ENCODE peak calls at places on chromosomes 5 and 9, in seven cellular contexts. Z, H, R, J, U, G and A are unnamed samples.

GRCh38 chr5:96745844-96746531 is 61.8 kb downstream of the ERAP1 start:
- DNase-seq in H (no peak), J (no peak), U (no peak), Z (no peak), R (no peak), G (no peak), A (no peak)

GRCh38 chr9:96218821-96219614 is 83.0 kb downstream of the HSD17B3 start:
- DNase-seq in R (no peak), J (no peak), G (no peak), H (peak; percentile 78), Z (no peak), U (no peak), A (no peak)

GRCh38 chr5:97162045-97162444 is 19.6 kb upstream of the LIX1 start:
- DNase-seq in Z (no peak), R (no peak), H (no peak), G (peak; percentile 80), J (peak; percentile 74), U (peak; percentile 31), A (no peak)

GRCh38 chr5:144202072-144202471 is 31.4 kb downstream of the KCTD16 start:
- DNase-seq in Z (no peak), H (no peak), G (no peak), J (no peak), U (no peak), R (no peak), A (no peak)

GRCh38 chr5:123206618-123207320 is 117.7 kb downstream of the PRDM6 start:
- DNase-seq in H (no peak), U (no peak), G (no peak), Z (no peak), J (peak; percentile 58), R (no peak), A (no peak)

GRCh38 chr9:89719202-89719601 is 114.4 kb downstream of the GADD45G start:
- DNase-seq in G (peak; percentile 27), J (no peak), U (no peak), H (no peak), R (no peak), Z (no peak), A (no peak)

GRCh38 chr5:127229185-127229889 is 61.3 kb upstream of the MEGF10 start:
- DNase-seq in R (peak; percentile 59), U (peak; percentile 58), G (no peak), J (peak; percentile 62), Z (peak; percentile 93), H (peak; percentile 86), A (peak; percentile 62)

GRCh38 chr5:523658-524441 is 399 bp downstream of the SLC9A3 start:
- DNase-seq in J (peak; percentile 64), Z (no peak), G (no peak), U (no peak), H (no peak), R (no peak), A (no peak)

GRCh38 chr5:61658592-61659008 is 326.5 kb downstream of the ZSWIM6 start:
- DNase-seq in J (peak; percentile 93), U (peak; percentile 79), H (peak; percentile 84), G (peak; percentile 61), R (peak; percentile 82), Z (peak; percentile 94), A (peak; percentile 83)

GRCh38 chr5:22249209-22249608 is 603.9 kb downstream of the CDH12 start:
- DNase-seq in U (no peak), R (no peak), G (no peak), Z (no peak), J (no peak), H (no peak), A (no peak)

GRCh38 chr5:37771731-37772130 is 68.1 kb downstream of the GDNF start:
- DNase-seq in J (no peak), H (no peak), G (peak; percentile 74), Z (no peak), R (no peak), U (no peak), A (peak; percentile 84)

GRCh38 chr9:134328841-134329575 is 2.8 kb downstream of the RXRA start:
- DNase-seq in U (no peak), J (no peak), H (no peak), G (peak; percentile 39), Z (no peak), R (peak; percentile 68), A (no peak)
- TF ChIP-seq CTCF in U (no peak), J (no peak), H (no peak), G (peak; percentile 28), Z (no peak), R (peak; percentile 26), A (no peak)

GRCh38 chr5:78899922-78900362 is 85.2 kb downstream of the ARSB start:
- DNase-seq in J (no peak), G (peak; percentile 57), H (no peak), Z (no peak), R (no peak), U (no peak), A (no peak)
- TF ChIP-seq CTCF in J (peak; percentile 31), G (peak; percentile 77), H (peak; percentile 30), Z (no peak), R (peak; percentile 75), U (no peak), A (peak; percentile 60)

GRCh38 chr9:92736816-92737606 is 27.6 kb downstream of the BICD2 start:
- DNase-seq in R (no peak), J (no peak), G (peak; percentile 94), U (no peak), H (peak; percentile 52), Z (peak; percentile 36), A (peak; percentile 64)
- TF ChIP-seq CTCF in R (no peak), J (no peak), G (no peak), U (no peak), H (no peak), Z (no peak), A (no peak)

DNA sequence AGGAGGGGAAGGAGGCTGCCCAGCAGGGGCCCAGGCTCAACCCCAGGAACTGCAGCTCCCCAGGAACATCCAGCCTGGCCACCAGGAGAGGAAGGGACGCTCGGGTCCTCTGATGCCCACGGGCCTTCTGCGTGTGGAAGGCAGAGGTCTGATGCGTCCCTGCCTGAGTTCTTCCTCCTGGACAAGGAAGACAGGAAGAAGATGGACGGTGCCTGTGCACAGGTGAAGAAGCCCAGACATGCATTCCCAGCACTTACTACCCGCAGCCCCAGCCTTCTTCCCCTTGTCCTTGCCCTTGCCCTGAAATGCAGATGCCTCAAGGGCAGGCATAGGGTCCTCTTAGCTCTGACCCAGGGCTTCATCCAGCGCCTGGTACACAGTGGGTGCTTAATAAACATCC is 56.7 kb upstream of the IRX1 start:
- DNase-seq in G (no peak), H (no peak), U (no peak), J (no peak), Z (no peak), R (no peak), A (no peak)
- TF ChIP-seq CTCF in G (no peak), H (no peak), U (no peak), J (no peak), Z (no peak), R (no peak), A (no peak)

GRCh38 chr9:129476821-129477611 is 143.9 kb downstream of the C9orf50 start:
- DNase-seq in J (no peak), G (no peak), U (no peak), Z (no peak), H (no peak), R (no peak), A (no peak)
- TF ChIP-seq CTCF in J (no peak), G (no peak), U (no peak), Z (no peak), H (no peak), R (no peak), A (no peak)

GRCh38 chr9:113875420-113875916 is 641 bp upstream of the ZNF618 start:
- DNase-seq in H (no peak), G (no peak), J (no peak), Z (no peak), U (no peak), R (no peak), A (no peak)

GRCh38 chr9:113873926-113874325 is 2.2 kb upstream of the ZNF618 start:
- DNase-seq in Z (no peak), R (no peak), U (no peak), J (no peak), H (no peak), G (no peak), A (no peak)

GRCh38 chr9:113876806-113877236 is 712 bp downstream of the ZNF618 start:
- DNase-seq in Z (no peak), G (peak; percentile 30), U (no peak), J (no peak), R (no peak), H (no peak), A (no peak)

GRCh38 chr9:113873446-113873845 is 2.7 kb upstream of the ZNF618 start:
- DNase-seq in U (no peak), Z (no peak), H (no peak), J (no peak), G (no peak), R (no peak), A (no peak)

GRCh38 chr9:113875917-113876805 is at the start of gene ZNF618:
- DNase-seq in J (peak; percentile 68), U (peak; percentile 8), R (peak; percentile 31), G (no peak), Z (peak; percentile 83), H (no peak), A (no peak)
- TF ChIP-seq CTCF in J (no peak), U (no peak), R (no peak), G (no peak), Z (no peak), H (no peak), A (no peak)

GRCh38 chr5:157520911-157521703 is 54.5 kb downstream of the ADAM19 start:
- DNase-seq in G (no peak), J (no peak), H (no peak), R (peak; percentile 41), U (no peak), Z (no peak), A (no peak)
- TF ChIP-seq CTCF in G (no peak), J (no peak), H (no peak), R (peak; percentile 27), U (no peak), Z (no peak), A (no peak)

GRCh38 chr9:83167126-83167525 is 104.2 kb upstream of the RASEF start:
- DNase-seq in J (no peak), U (no peak), H (no peak), R (no peak), G (peak; percentile 95), Z (no peak), A (no peak)
- TF ChIP-seq CTCF in J (no peak), U (no peak), H (no peak), R (no peak), G (peak; percentile 18), Z (no peak), A (peak; percentile 54)

DNA sequence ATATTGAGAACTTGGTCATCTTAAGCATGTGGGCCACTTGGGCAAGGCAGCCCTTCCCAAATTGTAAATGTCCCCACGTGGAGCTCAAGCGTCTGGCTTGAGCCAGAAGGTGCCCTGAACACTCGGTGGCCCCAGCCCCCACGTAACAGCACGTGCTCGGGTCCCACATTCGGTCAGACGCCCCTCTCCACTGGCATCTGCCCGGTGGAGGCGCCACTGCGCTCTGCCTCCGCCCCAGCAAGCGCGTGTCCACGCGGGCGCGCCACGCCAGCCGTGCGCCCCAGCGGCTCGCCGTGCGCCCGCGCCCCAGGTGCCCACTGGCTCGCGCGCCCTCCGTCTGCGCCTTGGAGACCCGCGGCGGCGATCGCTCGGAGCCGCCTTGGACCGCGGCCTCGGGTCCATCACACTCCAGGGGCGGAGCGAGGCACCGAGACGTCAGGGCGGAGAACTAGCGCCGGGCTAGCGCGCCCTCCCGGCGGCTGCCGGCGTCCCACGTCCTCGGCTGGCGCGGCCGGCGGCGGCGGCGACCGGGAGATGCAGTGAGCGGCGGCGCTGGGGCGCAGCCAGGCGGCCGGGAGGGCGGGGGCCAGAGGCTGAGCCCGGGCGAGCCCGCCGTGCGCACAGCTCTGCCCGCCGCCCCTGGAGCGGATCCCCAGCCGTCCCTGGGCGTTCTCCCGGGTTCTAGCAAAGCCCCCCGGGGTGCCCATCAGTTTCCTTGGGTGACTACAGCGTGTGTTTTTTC is at the start of gene PALM2AKAP2:
- DNase-seq in R (peak; percentile 78), U (no peak), J (peak; percentile 84), Z (no peak), G (peak; percentile 44), H (no peak), A (peak; percentile 74)
- TF ChIP-seq CTCF in R (peak; percentile 60), U (no peak), J (no peak), Z (no peak), G (peak; percentile 21), H (peak; percentile 27), A (peak; percentile 79)